ENCODE peak calls at places on chromosome 1, in four cellular contexts. V is sigmoid colon, Q is HepG2, T is transverse colon. S is an unnamed sample.

GRCh38 chr1:32962248-32962896 is 2.2 kb downstream of the RNF19B start:
- DNase-seq in Q (no peak), V (no peak), T (no peak), S (no peak)

GRCh38 chr1:62436039-62436465 is 797 bp upstream of the USP1 start:
- DNase-seq in Q (no peak), V (no peak), T (peak), S (peak)

GRCh38 chr1:199242162-199242561 is 603.3 kb downstream of the PTPRC start:
- DNase-seq in T (no peak), V (no peak), Q (peak), S (no peak)

GRCh38 chr1:65832296-65832695 is 39.6 kb downstream of the PDE4B start:
- DNase-seq in V (no peak), T (no peak), Q (no peak), S (no peak)

GRCh38 chr1:53145051-53145600 is 2.7 kb upstream of the SLC1A7 start:
- DNase-seq in T (no peak), V (no peak), Q (no peak), S (peak)

GRCh38 chr1:221845650-221846371 is 103.9 kb upstream of the DUSP10 start:
- DNase-seq in Q (peak), T (peak), V (peak), S (no peak)

GRCh38 chr1:109815809-109816791 is 52.4 kb upstream of the EPS8L3 start:
- DNase-seq in Q (no peak), T (peak), V (no peak), S (no peak)

GRCh38 chr1:6949991-6950765 is 164.9 kb downstream of the CAMTA1 start:
- DNase-seq in V (no peak), Q (no peak), T (no peak), S (no peak)

GRCh38 chr1:61403863-61404615 is 320.9 kb downstream of the TM2D1 start:
- DNase-seq in T (no peak), V (no peak), Q (no peak), S (peak)

GRCh38 chr1:158025576-158026230 is 32.3 kb downstream of the KIRREL1 start:
- DNase-seq in T (no peak), Q (no peak), V (no peak), S (no peak)

GRCh38 chr1:12180903-12181302 is 14.1 kb downstream of the TNFRSF1B start:
- DNase-seq in T (no peak), Q (no peak), V (peak), S (no peak)

GRCh38 chr1:208864366-208864965 is 620.3 kb upstream of the PLXNA2 start:
- DNase-seq in V (no peak), T (no peak), Q (no peak), S (no peak)

GRCh38 chr1:41714613-41715389 is 203.9 kb downstream of the HIVEP3 start:
- DNase-seq in Q (no peak), T (no peak), V (no peak), S (no peak)

GRCh38 chr1:50368179-50369007 is 54.9 kb downstream of the DMRTA2 start:
- DNase-seq in Q (peak), V (no peak), T (peak), S (no peak)

GRCh38 chr1:205991237-205991636 is 12.0 kb downstream of the RAB7B start:
- DNase-seq in T (no peak), V (no peak), Q (no peak), S (no peak)

GRCh38 chr1:47963093-47963492 is 34.1 kb downstream of the TRABD2B start:
- DNase-seq in Q (no peak), T (no peak), V (no peak), S (no peak)

GRCh38 chr1:227781314-227781930 is 34.1 kb upstream of the PRSS38 start:
- DNase-seq in T (no peak), V (peak), Q (no peak), S (no peak)

GRCh38 chr1:217402301-217402700 is 228.6 kb downstream of the GPATCH2 start:
- DNase-seq in V (no peak), T (no peak), Q (no peak), S (no peak)

GRCh38 chr1:182968151-182968741 is 15.3 kb upstream of the SHCBP1L start:
- DNase-seq in V (no peak), T (no peak), Q (peak), S (no peak)

GRCh38 chr1:10948463-10948775 is 64.0 kb upstream of the TARDBP start:
- DNase-seq in T (no peak), V (no peak), Q (no peak), S (no peak)

GRCh38 chr1:25912076-25912831 is 6.0 kb upstream of the STMN1 start:
- DNase-seq in T (no peak), Q (no peak), V (no peak), S (no peak)

GRCh38 chr1:41618066-41618825 is 133.8 kb upstream of the EDN2 start:
- DNase-seq in V (peak), Q (no peak), T (peak), S (peak)

GRCh38 chr1:200512191-200512590 is 102.4 kb upstream of the ZNF281 start:
- DNase-seq in Q (no peak), V (no peak), T (no peak), S (no peak)

GRCh38 chr1:152479792-152480595 is 30.6 kb upstream of the LCE5A start:
- DNase-seq in V (no peak), T (peak), Q (peak), S (peak)

GRCh38 chr1:95384570-95384969 is 150.6 kb downstream of the RWDD3 start:
- DNase-seq in Q (peak), T (no peak), V (no peak), S (no peak)

GRCh38 chr1:214439352-214440119 is 111.9 kb downstream of the PTPN14 start:
- DNase-seq in T (peak), Q (peak), V (no peak), S (no peak)
- TF ChIP-seq EP300 in T (no peak), Q (peak), V (no peak), S (no peak)

GRCh38 chr1:145912128-145912641 is 2.3 kb upstream of the ITGA10 start:
- DNase-seq in T (no peak), Q (no peak), V (no peak), S (no peak)
- TF ChIP-seq CTCF in T (no peak), Q (no peak), V (no peak), S (no peak)

GRCh38 chr1:13871916-13872315 is 171.9 kb downstream of the PRDM2 start:
- DNase-seq in T (no peak), Q (no peak), V (no peak), S (no peak)
- TF ChIP-seq POLR2AphosphoS5 in T (no peak), Q (no peak), V (no peak), S (no peak)

GRCh38 chr1:173916667-173917066 is 460 bp downstream of the SERPINC1 start:
- DNase-seq in V (no peak), T (no peak), Q (no peak), S (no peak)

GRCh38 chr1:173917635-173918493 is 737 bp upstream of the SERPINC1 start:
- DNase-seq in Q (no peak), T (no peak), V (no peak), S (no peak)

GRCh38 chr1:173915596-173915995 is 1.5 kb downstream of the SERPINC1 start:
- DNase-seq in T (no peak), V (no peak), Q (no peak), S (no peak)

GRCh38 chr1:173914366-173914871 is 2.7 kb downstream of the SERPINC1 start:
- DNase-seq in V (no peak), Q (peak), T (peak), S (no peak)

DNA sequence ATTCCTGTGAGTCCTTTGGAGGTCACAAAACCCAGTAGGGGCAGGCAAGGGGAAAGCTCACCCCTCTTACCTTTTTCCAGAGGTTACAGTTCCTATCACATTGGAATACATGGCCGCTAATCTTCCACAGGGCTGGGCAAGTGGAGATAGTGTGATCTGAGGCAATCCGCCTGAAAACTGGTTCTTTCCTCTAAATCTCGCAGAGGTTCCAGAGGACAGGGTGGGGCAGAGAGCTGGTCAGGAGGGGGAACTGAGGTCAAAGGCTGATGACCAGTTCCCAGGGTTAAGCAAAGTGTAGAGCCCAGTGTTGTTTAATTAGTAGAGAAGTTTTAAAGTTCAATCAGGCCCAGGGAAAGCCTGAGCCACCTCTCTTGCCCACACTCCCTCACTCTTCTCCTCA is at the start of gene SERPINC1:
- DNase-seq in V (no peak), Q (peak), T (no peak), S (no peak)
- TF ChIP-seq EP300 in V (no peak), Q (peak), T (no peak), S (no peak)

GRCh38 chr1:98053471-98054366 is 132.9 kb upstream of the DPYD start:
- DNase-seq in T (peak), V (peak), Q (peak), S (no peak)
- TF ChIP-seq CTCF in T (peak), V (peak), Q (peak), S (peak)

GRCh38 chr1:114094675-114095074 is 59.0 kb downstream of the SYT6 start:
- DNase-seq in Q (no peak), V (no peak), T (no peak), S (no peak)

GRCh38 chr1:114091711-114092110 is 62.0 kb downstream of the SYT6 start:
- DNase-seq in V (no peak), Q (no peak), T (no peak), S (no peak)

GRCh38 chr1:114094303-114094663 is 59.4 kb downstream of the SYT6 start:
- DNase-seq in V (no peak), T (no peak), Q (no peak), S (no peak)

GRCh38 chr1:114092118-114092517 is 61.6 kb downstream of the SYT6 start:
- DNase-seq in Q (no peak), T (no peak), V (no peak), S (no peak)

DNA sequence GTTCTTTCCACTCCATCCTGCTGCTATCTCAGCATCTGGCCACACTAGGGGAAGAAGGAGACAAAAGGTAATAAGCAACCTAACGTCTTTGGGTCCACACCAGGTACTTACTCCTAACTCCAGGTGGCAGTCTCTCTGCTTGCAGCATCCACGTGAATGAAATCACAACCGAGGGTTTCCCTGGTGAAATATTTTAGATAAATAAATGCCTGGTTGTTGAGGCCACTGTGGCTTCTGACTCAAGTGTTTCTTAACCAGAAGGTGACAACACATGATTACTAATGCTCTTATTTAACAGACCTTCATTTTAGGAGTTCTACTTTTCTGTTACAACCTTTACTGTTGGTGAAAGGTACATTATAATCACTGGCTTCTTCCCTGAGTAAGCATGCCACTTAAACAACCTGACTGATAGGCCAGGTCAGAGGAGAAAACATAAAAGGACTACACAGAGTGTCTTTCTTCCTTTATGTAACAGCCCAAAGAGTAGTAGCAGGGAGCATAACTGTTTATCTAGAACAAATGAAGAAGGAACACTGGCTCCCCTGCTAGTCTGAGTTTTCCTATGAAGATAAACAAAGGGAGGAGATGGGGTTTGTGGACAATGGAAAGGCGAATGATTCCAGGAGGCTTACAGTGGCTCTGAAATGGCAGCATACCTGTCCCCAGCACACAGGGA is 59.9 kb downstream of the SYT6 start:
- DNase-seq in Q (peak), T (no peak), V (no peak), S (no peak)
- TF ChIP-seq POLR2AphosphoS5 in Q (no peak), T (no peak), V (no peak), S (no peak)

DNA sequence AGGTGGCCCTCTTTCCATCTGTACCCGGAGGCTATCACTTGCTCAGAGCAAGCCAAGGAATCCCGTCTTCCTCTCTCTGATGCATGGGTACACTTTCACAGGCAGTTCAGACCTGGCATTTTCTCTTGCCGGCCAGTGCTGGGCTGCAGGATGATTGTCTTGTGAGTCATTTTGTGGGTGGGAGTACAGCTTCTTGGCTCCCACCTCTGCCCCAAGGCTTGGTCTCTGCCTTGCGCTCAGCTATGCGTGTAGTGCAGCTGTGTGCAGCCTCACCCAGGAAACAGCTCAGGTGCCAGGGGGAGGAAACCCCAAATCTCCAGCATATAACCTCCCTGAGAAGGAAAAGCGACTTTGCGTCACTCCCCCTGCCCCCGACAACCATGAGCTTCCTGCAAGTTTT is 3.9 kb upstream of the AJAP1 start:
- DNase-seq in T (no peak), Q (no peak), V (no peak), S (no peak)
- TF ChIP-seq EP300 in T (no peak), Q (no peak), V (no peak), S (no peak)

DNA sequence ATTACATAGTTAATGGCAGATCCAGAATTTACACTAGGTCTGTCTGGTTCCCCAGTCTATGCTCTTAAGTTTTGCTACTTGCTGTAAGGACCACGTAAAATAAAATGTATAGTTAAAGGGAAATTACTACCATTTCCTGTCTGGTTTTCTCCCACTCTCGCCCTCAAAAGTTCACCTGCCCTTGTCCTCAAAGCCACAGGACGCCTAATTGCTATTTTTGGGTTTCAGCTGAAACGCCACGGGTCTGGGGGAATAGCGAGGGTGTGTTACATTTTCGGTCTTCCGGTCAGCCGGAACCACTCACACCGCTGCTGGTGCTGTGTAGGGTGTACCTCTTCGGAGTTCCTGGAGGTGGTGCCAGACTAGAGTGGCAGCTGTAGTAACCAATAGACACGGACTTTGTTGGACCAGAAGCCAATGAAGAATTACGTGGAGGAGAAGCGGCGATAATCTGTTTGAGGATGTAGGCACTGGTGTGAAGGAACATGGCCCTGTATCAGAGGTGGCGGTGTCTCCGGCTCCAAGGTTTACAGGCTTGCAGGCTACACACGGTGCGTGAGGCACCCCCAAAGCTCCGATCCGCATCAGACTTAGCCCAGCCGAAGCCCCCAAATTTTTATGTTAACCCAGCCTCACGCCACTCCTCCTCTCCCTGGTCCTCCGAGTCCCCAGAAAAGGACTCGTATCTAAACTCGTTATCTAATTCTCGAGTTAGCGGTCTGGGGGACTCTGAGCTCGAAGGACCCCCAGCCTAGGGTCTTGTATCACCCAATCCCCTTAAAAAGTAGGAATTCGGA is at the start of gene TARS2:
- DNase-seq in T (peak), V (peak), Q (peak), S (peak)
- TF ChIP-seq CTCF in T (peak), V (peak), Q (peak), S (no peak)

DNA sequence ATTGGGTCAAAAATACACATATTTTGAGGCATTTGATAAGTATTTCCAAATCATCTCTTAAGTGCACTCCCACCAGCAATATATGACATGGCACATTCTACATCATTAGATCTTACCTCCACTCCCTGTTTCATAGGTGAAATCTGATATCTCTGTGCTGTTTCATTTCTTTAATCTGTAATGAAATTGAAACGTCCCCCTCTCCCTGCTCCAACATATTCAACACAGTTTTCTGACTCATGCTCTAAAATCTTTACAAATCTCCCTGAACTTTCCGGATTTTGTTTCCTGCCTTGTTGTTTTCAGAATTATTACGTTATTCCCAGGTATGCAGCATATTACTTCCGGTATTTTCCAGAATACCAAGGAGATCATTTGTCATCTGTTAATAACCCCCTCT is 66.1 kb upstream of the AKT3 start:
- DNase-seq in T (no peak), Q (no peak), V (no peak), S (no peak)
- TF ChIP-seq POLR2AphosphoS5 in T (no peak), Q (no peak), V (no peak), S (no peak)

GRCh38 chr1:167714851-167715652 is 6.7 kb upstream of the MPZL1 start:
- DNase-seq in V (peak), T (peak), Q (peak), S (peak)

GRCh38 chr1:167715653-167716302 is 6.0 kb upstream of the MPZL1 start:
- DNase-seq in V (no peak), T (no peak), Q (no peak), S (no peak)

GRCh38 chr1:167713330-167714081 is 8.3 kb upstream of the MPZL1 start:
- DNase-seq in T (peak), Q (no peak), V (peak), S (no peak)

GRCh38 chr1:167711797-167712196 is 10.0 kb upstream of the MPZL1 start:
- DNase-seq in T (peak), V (no peak), Q (no peak), S (no peak)

DNA sequence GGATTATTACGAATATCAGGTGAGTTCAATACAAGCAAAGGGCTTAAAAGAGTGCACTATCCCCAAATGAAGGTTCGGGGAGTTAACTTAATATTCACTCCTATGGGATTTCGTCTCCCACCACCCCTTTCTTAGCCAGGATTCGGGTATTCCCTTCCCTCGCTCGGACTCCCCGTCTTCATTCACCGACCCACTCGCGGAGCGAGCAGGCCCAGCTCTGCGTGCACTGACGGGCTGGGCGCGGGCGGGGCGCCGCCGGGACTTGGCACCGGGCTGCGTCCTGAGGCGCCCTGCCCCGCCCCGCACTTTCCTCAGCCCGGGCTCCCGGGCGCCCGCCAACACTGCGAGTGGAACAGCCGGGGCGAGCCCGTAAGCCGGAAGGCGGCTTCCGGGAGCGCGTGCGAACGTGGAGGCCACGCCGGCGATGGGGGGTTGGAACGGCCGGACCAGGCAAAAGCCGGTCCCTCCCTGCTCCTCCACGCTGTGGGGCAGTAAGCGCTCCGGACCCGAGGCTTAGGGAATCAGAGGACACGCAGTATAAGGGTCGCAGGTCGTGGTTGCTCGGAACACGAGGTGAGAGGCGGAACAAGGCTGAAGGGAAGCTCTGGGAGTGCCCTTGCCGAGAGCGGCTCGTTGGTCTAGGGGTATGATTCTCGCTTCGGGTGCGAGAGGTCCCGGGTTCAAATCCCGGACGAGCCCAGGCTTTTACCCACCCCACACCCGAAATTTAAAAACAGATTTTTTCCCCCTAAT is 7.5 kb upstream of the MPZL1 start:
- DNase-seq in V (peak), T (peak), Q (peak), S (peak)
- TF ChIP-seq EP300 in V (no peak), T (no peak), Q (no peak), S (no peak)